ENCODE peak calls at places on chromosomes 11 and 22, in eight cellular contexts. One of them, this sample, is unnamed.

GRCh38 chr11:110339456-110339855 is 43.0 kb upstream of the RDX start:
- DNase-seq in H9: no peak
- DNase-seq in Peyer's patch: no peak
- DNase-seq in psoas muscle: no peak
- DNase-seq in cardiac muscle cell: no peak
- DNase-seq in tibial nerve: no peak
- DNase-seq in right atrium auricular region: no peak
- DNase-seq in MM.1S: no peak
- DNase-seq in this sample: no peak

GRCh38 chr22:46754110-46754799 is 8.2 kb upstream of the TBC1D22A start:
- DNase-seq in psoas muscle: peak; percentile 98
- DNase-seq in H9: no peak
- DNase-seq in MM.1S: no peak
- DNase-seq in right atrium auricular region: peak; percentile 99
- DNase-seq in cardiac muscle cell: no peak
- DNase-seq in tibial nerve: peak; percentile 82
- DNase-seq in Peyer's patch: peak; percentile 94
- DNase-seq in this sample: peak; percentile 95

GRCh38 chr11:102345923-102346322 is 1.1 kb upstream of the BIRC2 start:
- DNase-seq in Peyer's patch: no peak
- DNase-seq in MM.1S: no peak
- DNase-seq in tibial nerve: no peak
- DNase-seq in H9: no peak
- DNase-seq in psoas muscle: no peak
- DNase-seq in cardiac muscle cell: no peak
- DNase-seq in right atrium auricular region: no peak
- DNase-seq in this sample: no peak

GRCh38 chr22:46827072-46827780 is 64.8 kb downstream of the TBC1D22A start:
- DNase-seq in Peyer's patch: no peak
- DNase-seq in MM.1S: no peak
- DNase-seq in H9: peak; percentile 89
- DNase-seq in psoas muscle: no peak
- DNase-seq in cardiac muscle cell: peak; percentile 23
- DNase-seq in tibial nerve: no peak
- DNase-seq in right atrium auricular region: no peak
- DNase-seq in this sample: no peak

GRCh38 chr11:79363261-79363660 is 77.6 kb downstream of the TENM4 start:
- DNase-seq in Peyer's patch: no peak
- DNase-seq in MM.1S: no peak
- DNase-seq in right atrium auricular region: no peak
- DNase-seq in psoas muscle: no peak
- DNase-seq in H9: no peak
- DNase-seq in tibial nerve: no peak
- DNase-seq in cardiac muscle cell: no peak
- DNase-seq in this sample: no peak

GRCh38 chr22:40128989-40129388 is 48.7 kb upstream of the TNRC6B start:
- DNase-seq in MM.1S: peak; percentile 91
- DNase-seq in psoas muscle: no peak
- DNase-seq in tibial nerve: no peak
- DNase-seq in cardiac muscle cell: no peak
- DNase-seq in H9: no peak
- DNase-seq in Peyer's patch: peak; percentile 52
- DNase-seq in right atrium auricular region: no peak
- DNase-seq in this sample: no peak

GRCh38 chr22:21719024-21719423 is 16.6 kb downstream of the YPEL1 start:
- DNase-seq in MM.1S: no peak
- DNase-seq in cardiac muscle cell: no peak
- DNase-seq in tibial nerve: no peak
- DNase-seq in H9: no peak
- DNase-seq in psoas muscle: no peak
- DNase-seq in Peyer's patch: no peak
- DNase-seq in right atrium auricular region: no peak
- DNase-seq in this sample: no peak

GRCh38 chr22:17523925-17524324 is 39.4 kb upstream of the SLC25A18 start:
- DNase-seq in tibial nerve: no peak
- DNase-seq in MM.1S: no peak
- DNase-seq in cardiac muscle cell: no peak
- DNase-seq in psoas muscle: no peak
- DNase-seq in Peyer's patch: no peak
- DNase-seq in H9: no peak
- DNase-seq in right atrium auricular region: no peak
- DNase-seq in this sample: no peak

GRCh38 chr22:47276219-47276843 is 513.9 kb downstream of the TBC1D22A start:
- DNase-seq in psoas muscle: no peak
- DNase-seq in H9: no peak
- DNase-seq in tibial nerve: no peak
- DNase-seq in right atrium auricular region: no peak
- DNase-seq in Peyer's patch: no peak
- DNase-seq in cardiac muscle cell: no peak
- DNase-seq in MM.1S: no peak
- DNase-seq in this sample: no peak

GRCh38 chr22:30015229-30015797 is 65.0 kb upstream of the HORMAD2 start:
- DNase-seq in tibial nerve: no peak
- DNase-seq in MM.1S: no peak
- DNase-seq in Peyer's patch: no peak
- DNase-seq in cardiac muscle cell: no peak
- DNase-seq in psoas muscle: no peak
- DNase-seq in right atrium auricular region: no peak
- DNase-seq in H9: no peak
- DNase-seq in this sample: no peak

GRCh38 chr22:47015589-47016178 is 253.2 kb downstream of the TBC1D22A start:
- DNase-seq in tibial nerve: no peak
- DNase-seq in H9: no peak
- DNase-seq in psoas muscle: no peak
- DNase-seq in Peyer's patch: peak; percentile 35
- DNase-seq in MM.1S: no peak
- DNase-seq in right atrium auricular region: no peak
- DNase-seq in cardiac muscle cell: no peak
- DNase-seq in this sample: no peak

GRCh38 chr11:272195-272930 is 5.8 kb upstream of the NLRP6 start:
- DNase-seq in cardiac muscle cell: no peak
- DNase-seq in MM.1S: no peak
- DNase-seq in psoas muscle: no peak
- DNase-seq in Peyer's patch: peak; percentile 86
- DNase-seq in right atrium auricular region: no peak
- DNase-seq in tibial nerve: no peak
- DNase-seq in H9: peak; percentile 20
- DNase-seq in this sample: no peak

GRCh38 chr22:37176464-37177061 is 11.5 kb downstream of the C1QTNF6 start:
- DNase-seq in psoas muscle: peak; percentile 69
- DNase-seq in MM.1S: no peak
- DNase-seq in Peyer's patch: peak; percentile 66
- DNase-seq in right atrium auricular region: peak; percentile 80
- DNase-seq in cardiac muscle cell: no peak
- DNase-seq in tibial nerve: peak; percentile 49
- DNase-seq in H9: no peak
- DNase-seq in this sample: no peak

GRCh38 chr11:119803139-119803538 is 74.1 kb upstream of the NECTIN1 start:
- DNase-seq in right atrium auricular region: no peak
- DNase-seq in Peyer's patch: no peak
- DNase-seq in MM.1S: no peak
- DNase-seq in psoas muscle: no peak
- DNase-seq in cardiac muscle cell: no peak
- DNase-seq in tibial nerve: no peak
- DNase-seq in H9: no peak
- DNase-seq in this sample: no peak
- TF ChIP-seq CTCF in right atrium auricular region: no peak
- TF ChIP-seq CTCF in Peyer's patch: no peak
- TF ChIP-seq CTCF in MM.1S: no peak
- TF ChIP-seq CTCF in psoas muscle: no peak
- TF ChIP-seq CTCF in cardiac muscle cell: no peak
- TF ChIP-seq CTCF in tibial nerve: no peak
- TF ChIP-seq CTCF in H9: no peak
- TF ChIP-seq CTCF in this sample: no peak

GRCh38 chr11:69380451-69380901 is 86.5 kb downstream of the MYEOV start:
- DNase-seq in tibial nerve: peak; percentile 10
- DNase-seq in H9: no peak
- DNase-seq in Peyer's patch: peak; percentile 34
- DNase-seq in cardiac muscle cell: no peak
- DNase-seq in MM.1S: no peak
- DNase-seq in psoas muscle: peak; percentile 10
- DNase-seq in right atrium auricular region: no peak
- DNase-seq in this sample: no peak
- H3K4me1 ChIP-seq in tibial nerve: no peaks in the 10 kb centered on the region
- H3K4me1 ChIP-seq in H9: peaks cover 2% of the 10 kb centered on the region
- H3K4me1 ChIP-seq in Peyer's patch: no peaks in the 10 kb centered on the region
- H3K4me1 ChIP-seq in cardiac muscle cell: no peaks in the 10 kb centered on the region
- H3K4me1 ChIP-seq in MM.1S: peaks cover 13% of the 10 kb centered on the region
- H3K4me1 ChIP-seq in psoas muscle: no peaks in the 10 kb centered on the region
- H3K4me1 ChIP-seq in right atrium auricular region: no peaks in the 10 kb centered on the region
- H3K4me1 ChIP-seq in this sample: no peaks in the 10 kb centered on the region

GRCh38 chr11:6646631-6647281 is 8.9 kb downstream of the DCHS1 start:
- DNase-seq in psoas muscle: no peak
- DNase-seq in MM.1S: no peak
- DNase-seq in tibial nerve: no peak
- DNase-seq in H9: no peak
- DNase-seq in Peyer's patch: peak; percentile 70
- DNase-seq in right atrium auricular region: peak; percentile 61
- DNase-seq in cardiac muscle cell: no peak
- DNase-seq in this sample: no peak
- H3K27me3 ChIP-seq in psoas muscle: no peaks in the 10 kb centered on the region
- H3K27me3 ChIP-seq in MM.1S: peaks cover 16% of the 10 kb centered on the region
- H3K27me3 ChIP-seq in tibial nerve: peaks cover 22% of the 10 kb centered on the region
- H3K27me3 ChIP-seq in H9: peaks cover 1% of the 10 kb centered on the region
- H3K27me3 ChIP-seq in Peyer's patch: no peaks in the 10 kb centered on the region
- H3K27me3 ChIP-seq in right atrium auricular region: no peaks in the 10 kb centered on the region
- H3K27me3 ChIP-seq in cardiac muscle cell: no peaks in the 10 kb centered on the region
- H3K27me3 ChIP-seq in this sample: no peaks in the 10 kb centered on the region

DNA sequence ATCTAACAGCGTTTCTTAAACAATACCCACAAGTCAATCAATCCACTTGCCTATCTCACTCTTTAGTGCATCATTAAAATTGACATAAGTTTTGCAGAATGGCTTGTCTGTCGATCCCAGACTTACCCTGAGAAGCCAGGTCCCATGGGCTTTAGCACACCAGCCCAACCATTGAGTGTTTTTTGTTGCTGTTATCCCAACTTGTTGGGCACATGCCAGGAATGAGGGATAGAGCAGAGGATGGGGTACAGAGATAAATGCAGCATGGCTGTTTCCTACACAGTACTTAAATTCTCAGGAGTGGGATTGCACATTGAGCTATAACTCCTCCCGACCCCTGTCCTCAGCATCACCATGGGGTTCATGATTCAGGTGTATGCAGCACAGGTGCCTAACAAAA is 64.2 kb upstream of the RASSF10 start:
- DNase-seq in MM.1S: no peak
- DNase-seq in cardiac muscle cell: no peak
- DNase-seq in tibial nerve: no peak
- DNase-seq in H9: no peak
- DNase-seq in psoas muscle: no peak
- DNase-seq in Peyer's patch: no peak
- DNase-seq in right atrium auricular region: no peak
- DNase-seq in this sample: no peak
- TF ChIP-seq CTCF in MM.1S: no peak
- TF ChIP-seq CTCF in cardiac muscle cell: no peak
- TF ChIP-seq CTCF in tibial nerve: no peak
- TF ChIP-seq CTCF in H9: no peak
- TF ChIP-seq CTCF in psoas muscle: no peak
- TF ChIP-seq CTCF in Peyer's patch: no peak
- TF ChIP-seq CTCF in right atrium auricular region: no peak
- TF ChIP-seq CTCF in this sample: no peak

GRCh38 chr11:86204356-86204755 is 40.2 kb upstream of the EED start:
- DNase-seq in H9: no peak
- DNase-seq in right atrium auricular region: no peak
- DNase-seq in tibial nerve: no peak
- DNase-seq in cardiac muscle cell: no peak
- DNase-seq in Peyer's patch: no peak
- DNase-seq in MM.1S: no peak
- DNase-seq in psoas muscle: no peak
- DNase-seq in this sample: no peak
- H3K4me1 ChIP-seq in H9: no peaks in the 10 kb centered on the region
- H3K4me1 ChIP-seq in right atrium auricular region: no peaks in the 10 kb centered on the region
- H3K4me1 ChIP-seq in tibial nerve: no peaks in the 10 kb centered on the region
- H3K4me1 ChIP-seq in cardiac muscle cell: no peaks in the 10 kb centered on the region
- H3K4me1 ChIP-seq in Peyer's patch: no peaks in the 10 kb centered on the region
- H3K4me1 ChIP-seq in MM.1S: peaks cover 15% of the 10 kb centered on the region
- H3K4me1 ChIP-seq in psoas muscle: no peaks in the 10 kb centered on the region
- H3K4me1 ChIP-seq in this sample: peaks cover 1% of the 10 kb centered on the region

GRCh38 chr11:118144301-118144701 is 8.3 kb downstream of the SCN4B start:
- DNase-seq in right atrium auricular region: no peak
- DNase-seq in tibial nerve: no peak
- DNase-seq in Peyer's patch: no peak
- DNase-seq in cardiac muscle cell: no peak
- DNase-seq in MM.1S: no peak
- DNase-seq in psoas muscle: no peak
- DNase-seq in H9: no peak
- DNase-seq in this sample: no peak
- H3K27me3 ChIP-seq in right atrium auricular region: no peaks in the 10 kb centered on the region
- H3K27me3 ChIP-seq in tibial nerve: peaks cover 54% of the 10 kb centered on the region
- H3K27me3 ChIP-seq in Peyer's patch: no peaks in the 10 kb centered on the region
- H3K27me3 ChIP-seq in cardiac muscle cell: peaks cover 77% of the 10 kb centered on the region
- H3K27me3 ChIP-seq in MM.1S: peaks cover 60% of the 10 kb centered on the region
- H3K27me3 ChIP-seq in psoas muscle: no peaks in the 10 kb centered on the region
- H3K27me3 ChIP-seq in H9: peaks cover 5% of the 10 kb centered on the region
- H3K27me3 ChIP-seq in this sample: no peaks in the 10 kb centered on the region

This sample was measured in lung.